ENCODE peak calls at places on chromosomes 1 and 21, in six cellular contexts. R is NB4, N is A549, P is K562, G is HepG2, J is GM12878. H is an unnamed sample.

GRCh38 chr1:222461941-222462340 is 86.0 kb downstream of the HHIPL2 start:
- DNase-seq in R (no peak), N (no peak), P (no peak), G (no peak), J (no peak), H (no peak)

GRCh38 chr1:211876849-211877248 is 46.3 kb upstream of the LPGAT1 start:
- DNase-seq in R (no peak), N (no peak), P (no peak), G (no peak), J (no peak), H (no peak)

GRCh38 chr1:60160141-60160540 is 86.6 kb upstream of the C1orf87 start:
- DNase-seq in R (no peak), N (no peak), P (no peak), G (no peak), J (no peak), H (no peak)

GRCh38 chr1:11560061-11560460 is 81.1 kb downstream of the DISP3 start:
- DNase-seq in R (no peak), N (no peak), P (no peak), G (no peak), J (no peak), H (no peak)

GRCh38 chr1:79532555-79532954 is 526.0 kb upstream of the ADGRL4 start:
- DNase-seq in R (no peak), N (no peak), P (no peak), G (no peak), J (no peak), H (no peak)

GRCh38 chr1:99181892-99182291 is 82.4 kb upstream of the PLPPR4 start:
- DNase-seq in R (no peak), N (no peak), P (no peak), G (no peak), J (no peak), H (no peak)

GRCh38 chr21:36104306-36105300 is 30.3 kb upstream of the CBR3 start:
- DNase-seq in R (no peak), N (no peak), P (peak), G (no peak), J (no peak), H (peak)

GRCh38 chr1:109927908-109928307 is 17.3 kb downstream of the CSF1 start:
- DNase-seq in R (no peak), N (no peak), P (no peak), G (no peak), J (no peak), H (peak)

GRCh38 chr1:2334883-2335534 is 56.3 kb downstream of the MORN1 start:
- DNase-seq in R (no peak), N (no peak), P (no peak), G (no peak), J (no peak), H (no peak)

GRCh38 chr1:168676861-168677260 is 52.1 kb downstream of the DPT start:
- DNase-seq in R (no peak), N (no peak), P (no peak), G (no peak), J (no peak), H (no peak)

GRCh38 chr1:7121622-7121988 is 336.4 kb downstream of the CAMTA1 start:
- DNase-seq in R (no peak), N (no peak), P (no peak), G (no peak), J (no peak), H (no peak)

GRCh38 chr1:2322065-2322571 is 69.2 kb downstream of the MORN1 start:
- DNase-seq in R (no peak), N (no peak), P (no peak), G (peak), J (no peak), H (peak)

GRCh38 chr1:222441006-222441620 is 106.8 kb downstream of the HHIPL2 start:
- DNase-seq in R (no peak), N (no peak), P (no peak), G (no peak), J (no peak), H (no peak)

GRCh38 chr1:171811671-171812070 is 29.6 kb upstream of the DNM3 start:
- DNase-seq in R (no peak), N (no peak), P (no peak), G (no peak), J (no peak), H (no peak)

GRCh38 chr1:171816300-171816901 is 24.9 kb upstream of the DNM3 start:
- DNase-seq in R (no peak), N (no peak), P (no peak), G (no peak), J (no peak), H (no peak)

GRCh38 chr1:171817511-171818265 is 23.6 kb upstream of the DNM3 start:
- DNase-seq in R (peak), N (peak), P (peak), G (peak), J (no peak), H (peak)

GRCh38 chr1:171809834-171810233 is 28.4 kb downstream of the METTL13 start:
- DNase-seq in R (no peak), N (no peak), P (no peak), G (no peak), J (no peak), H (no peak)

GRCh38 chr1:171814692-171815091 is 26.6 kb upstream of the DNM3 start:
- DNase-seq in R (no peak), N (no peak), P (no peak), G (no peak), J (no peak), H (no peak)
- TF ChIP-seq MYC in R (no peak), N (no peak), P (no peak), G (no peak), J (no peak), H (no peak)

GRCh38 chr1:214338212-214338611 is 57.3 kb downstream of the SMYD2 start:
- DNase-seq in R (no peak), N (no peak), P (no peak), G (no peak), J (no peak), H (no peak)
- TF ChIP-seq POLR2A in R (no peak), N (no peak), P (no peak), G (no peak), J (no peak), H (no peak)

GRCh38 chr21:29303301-29303700 is 4.6 kb downstream of the BACH1 start:
- DNase-seq in R (no peak), N (no peak), P (no peak), G (no peak), J (no peak), H (no peak)
- TF ChIP-seq MYC in R (no peak), N (no peak), P (no peak), G (no peak), J (no peak), H (no peak)

GRCh38 chr1:200029035-200029623 is 1.6 kb downstream of the NR5A2 start:
- DNase-seq in R (peak), N (peak), P (no peak), G (no peak), J (no peak), H (peak)

GRCh38 chr1:200030791-200031190 is 3.3 kb downstream of the NR5A2 start:
- DNase-seq in R (no peak), N (no peak), P (no peak), G (no peak), J (no peak), H (no peak)

GRCh38 chr1:200029624-200030074 is 2.1 kb downstream of the NR5A2 start:
- DNase-seq in R (no peak), N (no peak), P (no peak), G (no peak), J (no peak), H (no peak)

GRCh38 chr1:200027264-200027823 is at the start of gene NR5A2:
- DNase-seq in R (no peak), N (peak), P (no peak), G (peak), J (no peak), H (no peak)

DNA sequence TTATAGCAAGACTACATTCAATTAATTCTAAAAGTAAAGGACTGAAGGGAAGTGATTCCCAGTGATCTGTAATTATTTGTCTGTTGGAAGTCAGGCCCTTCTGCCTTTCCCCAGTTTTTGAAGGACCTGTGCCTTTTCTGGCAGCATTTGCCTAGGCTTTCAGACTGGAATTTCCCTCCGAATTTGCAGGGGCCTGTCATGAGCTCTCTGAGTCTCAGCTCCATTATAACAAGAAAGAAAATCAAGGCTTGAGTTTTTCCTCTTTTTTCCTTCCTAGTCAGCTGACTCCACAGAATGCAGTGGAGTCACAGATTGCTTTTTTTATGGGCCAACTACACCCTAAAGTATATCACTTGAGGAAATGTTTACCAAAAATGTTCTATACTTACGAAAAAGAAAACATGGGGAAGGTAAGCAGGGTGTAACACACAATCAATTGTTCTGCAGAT is 1.1 kb downstream of the NR5A2 start:
- DNase-seq in R (no peak), N (no peak), P (no peak), G (no peak), J (no peak), H (peak)
- TF ChIP-seq POLR2A in R (no peak), N (no peak), P (no peak), G (no peak), J (no peak), H (no peak)

GRCh38 chr1:6116137-6116536 is 64.0 kb downstream of the CHD5 start:
- DNase-seq in R (no peak), N (no peak), P (no peak), G (no peak), J (no peak), H (peak)
- TF ChIP-seq MYC in R (no peak), N (no peak), P (no peak), G (no peak), J (no peak), H (no peak)

GRCh38 chr1:25858906-25859789 is at the start of gene AUNIP:
- DNase-seq in R (peak), N (peak), P (peak), G (peak), J (peak), H (peak)
- TF ChIP-seq POLR2A in R (peak), N (peak), P (peak), G (peak), J (peak), H (peak)